ENCODE peak calls at places on chromosomes 4 and X, in five cellular contexts. F is A549, W is HepG2, E is GM12878, R is H1. T is an unnamed sample.

GRCh38 chr4:15006416-15007024 is 4.2 kb downstream of the CPEB2 start:
- DNase-seq in F (no peak), E (no peak), W (no peak), R (no peak), T (no peak)

GRCh38 chrX:114390251-114390796 is 193.6 kb upstream of the HTR2C start:
- DNase-seq in E (no peak), F (no peak), W (no peak), R (no peak), T (peak; percentile 4)

GRCh38 chr4:30720021-30720655 is at the start of gene PCDH7:
- DNase-seq in E (no peak), F (peak; percentile 21), R (peak; percentile 76), W (no peak), T (no peak)

GRCh38 chr4:105057370-105058096 is 89.1 kb upstream of the TET2 start:
- DNase-seq in E (peak; percentile 75), W (no peak), R (no peak), F (no peak), T (no peak)

GRCh38 chr4:1012031-1012739 is 759 bp downstream of the FGFRL1 start:
- DNase-seq in F (peak; percentile 37), R (no peak), E (no peak), W (peak; percentile 51), T (peak; percentile 78)

GRCh38 chr4:8005033-8005808 is 65.6 kb upstream of the AFAP1 start:
- DNase-seq in W (no peak), F (no peak), E (no peak), R (no peak), T (no peak)

GRCh38 chrX:38326086-38326485 is 1.2 kb downstream of the RPGR start:
- DNase-seq in R (no peak), W (no peak), F (no peak), E (no peak), T (no peak)

GRCh38 chr4:167222098-167222497 is 12.2 kb downstream of the SPOCK3 start:
- DNase-seq in F (no peak), R (no peak), E (peak; percentile 37), W (no peak), T (no peak)

GRCh38 chr4:159103406-159104131 is 690 bp downstream of the RAPGEF2 start:
- DNase-seq in R (peak; percentile 72), E (no peak), F (peak; percentile 15), W (no peak), T (peak; percentile 64)

GRCh38 chr4:128461300-128462103 is 173.9 kb upstream of the PGRMC2 start:
- DNase-seq in R (no peak), W (no peak), F (peak; percentile 71), E (no peak), T (peak; percentile 32)

GRCh38 chr4:117164338-117164737 is 79.0 kb upstream of the TRAM1L1 start:
- DNase-seq in W (no peak), E (no peak), F (peak; percentile 2), R (no peak), T (no peak)

GRCh38 chr4:99447079-99447478 is 11.9 kb upstream of the ADH7 start:
- DNase-seq in F (peak; percentile 72), W (no peak), E (peak; percentile 34), R (no peak), T (no peak)

GRCh38 chr4:14620567-14621138 is 381.6 kb upstream of the CPEB2 start:
- DNase-seq in E (no peak), W (no peak), R (peak; percentile 48), F (no peak), T (no peak)

GRCh38 chr4:156223985-156224384 is 270.3 kb upstream of the CTSO start:
- DNase-seq in E (no peak), W (no peak), R (no peak), F (no peak), T (no peak)

GRCh38 chrX:8345473-8345872 is 119.2 kb upstream of the VCX3B start:
- DNase-seq in R (no peak), E (no peak), W (peak; percentile 3), F (no peak), T (no peak)

GRCh38 chr4:99645036-99645435 is 12.6 kb downstream of the C4orf54 start:
- DNase-seq in W (no peak), E (no peak), R (no peak), F (no peak), T (no peak)

GRCh38 chr4:55733874-55734437 is 85.6 kb upstream of the EXOC1L start:
- DNase-seq in W (peak; percentile 8), E (no peak), F (peak; percentile 56), R (no peak), T (peak; percentile 53)

GRCh38 chr4:153497091-153497531 is 31.0 kb downstream of the TMEM131L start:
- DNase-seq in W (peak; percentile 58), R (peak; percentile 41), F (peak; percentile 3), E (no peak), T (peak; percentile 69)

DNA sequence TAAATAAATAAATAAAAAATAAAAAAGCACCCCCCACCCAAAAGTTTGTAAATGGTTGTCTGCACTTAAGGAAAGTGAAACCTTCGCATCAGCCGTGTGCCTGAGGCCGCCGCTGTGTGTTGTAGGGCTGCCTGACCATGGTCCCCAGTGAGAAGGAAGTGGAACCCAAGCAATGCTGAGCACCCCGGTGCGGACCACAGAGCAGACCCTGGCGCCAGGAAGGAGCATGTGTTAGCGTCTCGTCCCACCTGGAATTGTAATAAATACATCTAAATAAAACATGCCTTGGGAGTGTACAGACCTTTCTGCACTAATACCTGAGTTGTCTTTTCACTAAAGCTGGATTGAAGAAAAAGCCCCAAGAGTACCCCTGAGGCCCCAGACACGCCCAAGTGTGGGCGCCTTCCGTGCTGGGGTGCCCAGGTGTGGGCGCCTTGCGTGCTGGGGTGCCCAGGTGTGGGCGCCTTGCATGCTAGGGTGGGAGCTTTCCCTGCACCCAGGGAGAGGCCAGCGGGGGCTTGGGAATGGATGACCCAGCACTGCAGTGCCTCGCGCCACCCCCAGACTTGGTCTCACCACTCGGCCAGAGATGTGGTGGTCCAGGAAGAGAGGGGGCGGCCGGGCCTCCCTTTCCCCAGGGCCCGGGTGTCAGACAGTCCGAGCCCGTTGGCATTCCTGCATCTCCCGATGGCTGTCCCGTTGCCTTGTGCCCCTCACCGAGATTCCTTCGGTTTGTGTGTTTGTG is 33.7 kb downstream of the HTT-AS start:
- DNase-seq in F (no peak), W (no peak), R (no peak), E (no peak), T (no peak)
- TF ChIP-seq POLR2A in F (no peak), W (no peak), R (no peak), E (peak; percentile 64), T (no peak)

GRCh38 chr4:3514221-3514780 is 17.9 kb downstream of the LRPAP1 start:
- DNase-seq in F (no peak), E (no peak), W (no peak), R (no peak), T (no peak)

GRCh38 chr4:3513807-3514206 is 18.4 kb downstream of the LRPAP1 start:
- DNase-seq in R (no peak), F (no peak), W (no peak), E (no peak), T (no peak)

GRCh38 chr4:3515646-3516045 is 16.6 kb downstream of the LRPAP1 start:
- DNase-seq in W (no peak), E (no peak), F (no peak), R (no peak), T (no peak)

GRCh38 chr4:3516061-3516835 is 16.0 kb downstream of the LRPAP1 start:
- DNase-seq in F (no peak), W (no peak), R (no peak), E (no peak), T (no peak)

GRCh38 chr4:3514806-3515421 is 17.3 kb downstream of the LRPAP1 start:
- DNase-seq in R (peak; percentile 81), F (peak; percentile 20), E (no peak), W (no peak), T (no peak)
- TF ChIP-seq KDM1A in R (no peak), F (no peak), E (no peak), W (no peak), T (no peak)

GRCh38 chr4:185471235-185472062 is at the start of gene CCDC110:
- DNase-seq in F (peak; percentile 94), W (peak; percentile 50), R (peak; percentile 93), E (peak; percentile 47), T (peak; percentile 99)
- TF ChIP-seq POLR2A in F (no peak), W (no peak), R (no peak), E (peak; percentile 86), T (no peak)

GRCh38 chr4:37439809-37440518 is 195.4 kb downstream of the NWD2 start:
- DNase-seq in W (no peak), R (no peak), F (no peak), E (no peak), T (no peak)

GRCh38 chr4:37442062-37442323 is 197.4 kb downstream of the NWD2 start:
- DNase-seq in W (no peak), R (no peak), F (no peak), E (no peak), T (no peak)

GRCh38 chr4:37440519-37440900 is 196.0 kb downstream of the NWD2 start:
- DNase-seq in F (no peak), W (no peak), R (no peak), E (no peak), T (no peak)

GRCh38 chr4:37438880-37439279 is 194.3 kb downstream of the NWD2 start:
- DNase-seq in F (no peak), W (no peak), E (no peak), R (no peak), T (no peak)

GRCh38 chr4:37441231-37442061 is 196.9 kb downstream of the NWD2 start:
- DNase-seq in E (no peak), F (peak; percentile 32), R (no peak), W (peak; percentile 74), T (no peak)
- TF ChIP-seq KDM1A in E (no peak), F (no peak), R (no peak), W (no peak), T (no peak)

GRCh38 chr4:6915041-6916005 is 5.7 kb downstream of the TBC1D14 start:
- DNase-seq in F (no peak), R (no peak), W (no peak), E (no peak), T (no peak)

GRCh38 chr4:6916069-6916586 is 6.5 kb downstream of the TBC1D14 start:
- DNase-seq in E (no peak), W (no peak), R (no peak), F (no peak), T (no peak)

GRCh38 chr4:6918345-6918744 is 8.7 kb downstream of the TBC1D14 start:
- DNase-seq in W (no peak), E (no peak), R (no peak), F (no peak), T (no peak)

GRCh38 chr4:6917445-6918241 is 8.0 kb downstream of the TBC1D14 start:
- DNase-seq in W (peak; percentile 95), F (peak; percentile 84), R (no peak), E (no peak), T (peak; percentile 75)

GRCh38 chr4:6916587-6917444 is 7.2 kb downstream of the TBC1D14 start:
- DNase-seq in R (no peak), W (no peak), F (peak; percentile 31), E (no peak), T (peak; percentile 84)
- TF ChIP-seq POLR2A in R (no peak), W (no peak), F (no peak), E (no peak), T (peak; percentile 32)

DNA sequence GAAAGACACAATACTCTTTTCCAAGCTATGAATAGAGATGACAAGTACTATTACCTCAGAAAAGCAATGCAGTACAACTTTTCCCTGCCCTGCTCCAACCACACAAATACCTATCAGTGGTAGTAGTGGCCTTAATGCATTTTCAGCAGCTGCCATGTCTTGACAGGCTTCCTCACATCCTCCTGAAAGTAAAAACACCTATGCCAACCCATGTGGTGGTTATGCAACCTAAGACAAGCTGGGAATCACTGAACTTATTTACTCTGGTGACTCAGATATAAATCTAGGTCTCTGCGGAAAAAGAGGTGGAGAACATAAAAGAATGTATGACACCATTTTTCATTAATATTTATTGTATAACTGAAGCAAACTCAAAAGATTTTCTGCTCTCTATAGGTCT is 14.5 kb downstream of the WDFY3 start:
- DNase-seq in R (no peak), E (no peak), W (peak; percentile 62), F (peak; percentile 66), T (no peak)
- TF ChIP-seq KDM1A in R (no peak), E (no peak), W (no peak), F (no peak), T (no peak)

T was measured in K562.